ENCODE peak calls at places on chromosome 7, in five cellular contexts. X is fibroblast of mammary gland; Z is CD4-positive, alpha-beta memory T cell; T is dorsolateral prefrontal cortex; A is astrocyte of the cerebellum. I is an unnamed sample.

GRCh38 chr7:37234928-37235327 is 213.7 kb downstream of the ELMO1 start:
- DNase-seq in X (no peak), Z (peak), T (no peak), A (no peak), I (no peak)

GRCh38 chr7:120991570-120991969 is 3.1 kb downstream of the CPED1 start:
- DNase-seq in X (peak), Z (no peak), T (no peak), A (peak), I (no peak)

GRCh38 chr7:1192171-1192676 is 32.2 kb upstream of the ZFAND2A start:
- DNase-seq in X (peak), Z (no peak), T (no peak), A (no peak), I (peak)

GRCh38 chr7:43701929-43702328 is 27.4 kb downstream of the COA1 start:
- DNase-seq in X (no peak), Z (no peak), T (no peak), A (no peak), I (no peak)

GRCh38 chr7:2807455-2807845 is 36.7 kb downstream of the GNA12 start:
- DNase-seq in X (peak), Z (no peak), T (no peak), A (no peak), I (no peak)

GRCh38 chr7:105228555-105228954 is 160.2 kb downstream of the SRPK2 start:
- DNase-seq in X (no peak), Z (no peak), T (no peak), A (no peak), I (no peak)

GRCh38 chr7:159218216-159219006 is 73.7 kb upstream of the VIPR2 start:
- DNase-seq in X (no peak), Z (no peak), T (no peak), A (no peak), I (no peak)

GRCh38 chr7:158074896-158075632 is 512.6 kb downstream of the PTPRN2 start:
- DNase-seq in X (no peak), Z (no peak), T (no peak), A (no peak), I (no peak)

GRCh38 chr7:29360633-29361625 is 166.4 kb downstream of the CHN2 start:
- DNase-seq in X (no peak), Z (no peak), T (no peak), A (no peak), I (no peak)

DNA sequence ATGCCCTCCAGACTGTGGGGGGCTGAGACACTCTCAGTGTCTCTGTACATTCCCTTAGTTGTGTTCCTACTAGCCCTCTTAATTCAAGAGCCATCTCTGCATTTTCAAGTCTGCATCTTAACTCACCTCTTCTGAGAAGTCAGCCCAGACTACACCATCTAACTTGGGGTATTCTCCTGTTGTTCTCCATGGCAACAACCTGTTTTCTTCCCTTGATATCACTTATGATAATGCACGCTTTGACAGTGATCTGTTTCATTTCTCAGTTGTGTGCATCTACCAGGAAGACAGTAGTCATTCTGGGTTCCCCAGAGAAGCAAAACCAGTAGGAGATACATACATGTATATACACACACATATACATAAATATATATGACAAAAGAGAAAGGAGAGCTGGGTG is 707.3 kb upstream of the IGFBP3 start:
- DNase-seq in X (no peak), Z (no peak), T (no peak), A (no peak), I (no peak)
- H3K4me3 ChIP-seq in X (no peak), Z (no peak), T (no peak), A (no peak), I (no peak)

GRCh38 chr7:122303522-122303970 is 1.0 kb downstream of the FEZF1 start:
- DNase-seq in X (no peak), Z (no peak), T (no peak), A (no peak), I (no peak)
- H3K4me3 ChIP-seq in X (no peak), Z (no peak), T (no peak), A (no peak), I (no peak)

DNA sequence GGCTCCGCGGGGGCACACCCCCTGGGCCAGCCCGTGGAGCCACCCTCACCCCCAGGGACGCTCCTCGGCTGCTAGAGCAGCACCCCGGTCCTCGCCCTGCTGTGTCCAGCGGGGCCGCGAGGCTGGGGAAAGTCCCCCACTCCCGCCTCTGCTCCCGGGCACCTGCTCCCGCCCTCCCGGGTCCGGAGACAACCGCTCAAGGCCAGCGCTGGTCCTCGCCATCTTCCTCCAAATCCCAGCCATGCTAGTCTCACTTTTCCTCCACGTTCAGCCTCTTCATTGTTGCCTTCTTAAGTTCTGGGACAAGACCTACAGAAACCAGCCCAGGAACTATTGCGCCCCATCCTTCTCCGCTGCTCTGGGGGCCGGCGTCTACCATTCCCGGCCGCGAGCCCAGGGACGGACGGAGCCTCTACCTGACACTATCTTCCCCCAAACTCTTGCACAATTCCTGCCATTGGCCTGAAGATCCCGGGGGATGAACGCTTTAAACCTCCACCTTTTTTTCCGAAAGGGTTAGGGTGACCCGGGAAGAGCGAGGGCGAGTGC is 4.8 kb upstream of the KCP start:
- DNase-seq in X (no peak), Z (no peak), T (no peak), A (no peak), I (no peak)
- H3K4me3 ChIP-seq in X (no peak), Z (no peak), T (no peak), A (no peak), I (no peak)

GRCh38 chr7:15674586-15674985 is 11.9 kb downstream of the MEOX2 start:
- DNase-seq in X (no peak), Z (no peak), T (no peak), A (no peak), I (no peak)
- H3K4me3 ChIP-seq in X (no peak), Z (no peak), T (no peak), A (no peak), I (no peak)

GRCh38 chr7:108455833-108456677 is at the start of gene NRCAM:
- DNase-seq in X (peak), Z (no peak), T (peak), A (no peak), I (no peak)
- H3K4me3 ChIP-seq in X (peak), Z (no peak), T (peak), A (peak), I (peak)

DNA sequence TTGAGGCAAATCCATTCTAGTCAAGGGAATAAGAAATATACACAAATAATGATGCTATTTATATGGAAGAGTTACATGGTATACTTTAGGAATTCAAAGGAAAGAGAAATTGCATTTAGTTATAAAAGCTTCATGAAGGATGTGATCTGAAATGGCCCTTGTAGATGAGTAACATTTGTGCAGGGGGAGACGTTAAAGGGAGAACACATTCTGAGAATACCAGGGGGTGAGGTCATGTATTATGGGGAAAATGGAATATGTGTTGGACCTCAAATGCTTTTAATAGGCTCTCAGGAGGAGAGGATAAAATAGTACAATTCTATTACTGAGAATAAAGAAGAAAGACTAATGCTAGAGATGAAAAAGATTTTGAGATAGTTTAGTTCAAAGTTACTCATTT is 122.5 kb upstream of the NOBOX start:
- DNase-seq in X (peak), Z (no peak), T (no peak), A (no peak), I (peak)
- H3K4me3 ChIP-seq in X (no peak), Z (no peak), T (no peak), A (no peak), I (no peak)